ENCODE peak calls at places on chromosomes 16 and 17, in six cellular contexts. X is mesendoderm, Q is IMR-90, P is mesenchymal stem cell, W is H1, B is trophoblast cell. N is an unnamed sample.

GRCh38 chr17:7574176-7574953 is 5.1 kb upstream of the CD68 start:
- DNase-seq in W (no peak), Q (peak; percentile 28), P (no peak), B (no peak), X (no peak), N (no peak)

GRCh38 chr17:66831383-66832220 is 3.3 kb upstream of the CACNG5 start:
- DNase-seq in Q (no peak), W (no peak), P (no peak), B (no peak), X (no peak), N (no peak)

GRCh38 chr16:82598766-82599165 is 28.0 kb upstream of the CDH13 start:
- DNase-seq in X (peak; percentile 52), B (no peak), Q (no peak), P (no peak), W (no peak), N (no peak)

GRCh38 chr17:61411114-61411943 is 11.7 kb downstream of the TBX2 start:
- DNase-seq in P (peak; percentile 88), X (peak; percentile 80), W (peak; percentile 82), Q (peak; percentile 74), B (peak; percentile 62), N (peak; percentile 77)

GRCh38 chr16:14365200-14365851 is 264.7 kb downstream of the PARN start:
- DNase-seq in Q (no peak), X (no peak), P (no peak), B (peak; percentile 98), W (no peak), N (no peak)

GRCh38 chr17:7587831-7588230 is 2.1 kb downstream of the SOX15 start:
- DNase-seq in X (no peak), W (no peak), Q (no peak), P (peak; percentile 54), B (no peak), N (no peak)

GRCh38 chr17:64599187-64599676 is 62.9 kb downstream of the SMURF2 start:
- DNase-seq in W (no peak), B (peak; percentile 11), X (no peak), Q (no peak), P (no peak), N (no peak)

GRCh38 chr17:20266806-20267458 is 200.4 kb downstream of the LGALS9B start:
- DNase-seq in Q (peak; percentile 91), X (no peak), W (no peak), P (no peak), B (no peak), N (no peak)

GRCh38 chr17:27379863-27380533 is 76.2 kb upstream of the KSR1 start:
- DNase-seq in B (no peak), Q (peak; percentile 43), W (no peak), X (no peak), P (no peak), N (peak; percentile 63)

GRCh38 chr16:24070851-24071250 is 185.3 kb upstream of the CACNG3 start:
- DNase-seq in Q (peak; percentile 22), X (peak; percentile 90), W (peak; percentile 60), P (no peak), B (peak; percentile 65), N (peak; percentile 47)

GRCh38 chr17:67461876-67462275 is 84.8 kb downstream of the PITPNC1 start:
- DNase-seq in X (no peak), W (no peak), B (no peak), P (no peak), Q (no peak), N (no peak)

GRCh38 chr16:64910351-64910750 is 211.5 kb downstream of the CDH11 start:
- DNase-seq in X (peak; percentile 78), Q (peak; percentile 96), B (peak; percentile 1), W (no peak), P (peak; percentile 87), N (no peak)

GRCh38 chr16:81921873-81922584 is 89.2 kb downstream of the SDR42E1 start:
- DNase-seq in W (no peak), X (no peak), B (no peak), Q (no peak), P (no peak), N (no peak)

GRCh38 chr16:57761957-57762356 is 26.4 kb downstream of the KATNB1 start:
- DNase-seq in X (no peak), B (no peak), Q (no peak), P (no peak), W (no peak), N (no peak)
- H3K36me3 ChIP-seq in X (peaks cover 5% of the 10 kb centered on the region), B (peaks cover 57% of the 10 kb centered on the region), Q (peaks cover 61% of the 10 kb centered on the region), P (peaks cover 96% of the 10 kb centered on the region), W (no peaks in the 10 kb centered on the region), N (peaks cover 2% of the 10 kb centered on the region)

GRCh38 chr17:76900723-76901122 is 32.5 kb downstream of the MGAT5B start:
- DNase-seq in B (no peak), X (no peak), P (no peak), W (no peak), Q (no peak), N (no peak)
- H3K23ac ChIP-seq in B (peak overlapping the region; percentile 64), X (no peak overlapping the region), P (no peak overlapping the region), W (no peak overlapping the region), Q (no peak overlapping the region), N (no peak overlapping the region)

GRCh38 chr17:38705523-38705802 is 390 bp downstream of the MLLT6 start:
- DNase-seq in B (peak; percentile 29), P (no peak), X (no peak), W (no peak), Q (no peak), N (no peak)
- H3K9ac ChIP-seq in B (no peak overlapping the region), P (peak overlapping the region; percentile 81), X (peak overlapping the region; percentile 62), W (no peak overlapping the region), Q (peak overlapping the region; percentile 24), N (peak overlapping the region; percentile 73)

GRCh38 chr17:58091024-58091567 is 7.9 kb downstream of the DYNLL2 start:
- DNase-seq in P (no peak), Q (no peak), B (no peak), X (no peak), W (no peak), N (no peak)
- H3K36me3 ChIP-seq in P (peaks cover 47% of the 10 kb centered on the region), Q (peaks cover 56% of the 10 kb centered on the region), B (peaks cover 72% of the 10 kb centered on the region), X (peaks cover 12% of the 10 kb centered on the region), W (peaks cover 65% of the 10 kb centered on the region), N (peaks cover 64% of the 10 kb centered on the region)

DNA sequence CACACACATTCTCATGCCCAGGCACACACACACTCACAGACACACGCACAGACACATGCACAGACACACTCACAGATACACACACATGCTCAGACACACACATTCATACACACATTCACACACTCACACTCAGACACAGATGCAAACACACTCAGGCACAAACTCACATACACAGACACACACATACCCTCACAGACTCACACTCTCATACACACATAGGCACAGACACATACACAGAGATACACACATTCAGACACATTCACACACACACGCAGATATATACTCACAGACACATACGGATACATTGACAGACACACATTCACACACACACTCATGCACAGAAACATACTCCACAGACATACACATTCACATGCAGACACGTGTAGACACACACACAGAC is 89.6 kb downstream of the RBFOX3 start:
- DNase-seq in X (no peak), Q (no peak), B (no peak), W (no peak), P (no peak), N (no peak)
- H3K23ac ChIP-seq in X (no peak overlapping the region), Q (no peak overlapping the region), B (peak overlapping the region; percentile 11), W (no peak overlapping the region), P (no peak overlapping the region), N (no peak overlapping the region)

DNA sequence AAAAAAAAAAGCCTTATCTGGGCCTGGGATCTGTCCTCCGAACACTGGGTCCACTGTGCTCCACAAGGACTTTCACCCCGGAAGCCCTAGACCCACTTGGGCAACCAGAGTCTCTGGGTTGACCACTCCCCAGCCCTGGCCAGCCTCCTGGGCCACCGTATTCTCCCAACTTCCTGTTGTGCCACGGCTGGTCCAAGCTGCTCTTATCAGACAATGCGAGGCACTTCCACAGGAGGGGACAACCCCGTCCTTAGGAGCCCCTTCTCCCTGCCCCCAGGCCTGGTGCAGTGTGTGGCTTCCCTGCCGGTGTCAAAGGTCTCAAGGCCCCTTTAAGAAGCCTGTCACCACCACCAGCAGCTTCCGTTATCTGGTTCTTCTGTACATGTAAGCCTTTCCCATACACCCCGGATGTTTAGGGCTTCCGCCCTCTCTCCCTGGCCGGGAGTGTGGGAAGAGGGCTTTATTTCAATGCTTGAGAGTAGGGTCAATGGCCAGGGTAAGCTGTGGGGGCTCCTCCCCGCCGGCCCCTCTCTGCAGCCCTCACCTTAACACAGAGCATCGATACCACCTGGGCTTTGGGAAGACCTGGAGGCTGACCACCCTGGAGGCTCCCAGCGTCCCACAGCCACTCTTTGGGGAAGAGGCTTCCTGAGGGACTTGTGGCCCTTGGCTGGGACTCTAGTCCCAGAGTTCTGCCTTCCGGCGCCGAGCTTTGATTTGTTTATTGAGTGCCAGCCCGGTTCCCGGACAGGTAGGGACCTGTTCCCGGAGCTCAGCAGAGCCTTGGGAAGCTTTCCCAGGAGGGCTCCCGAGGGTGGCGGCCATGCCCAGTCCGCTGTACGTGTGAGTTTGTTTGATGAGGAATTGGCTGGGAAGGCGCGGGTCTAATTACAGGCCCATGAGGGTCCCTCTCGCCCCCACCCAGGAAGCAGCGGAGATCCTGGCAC is 313.1 kb downstream of the SEC14L1 start:
- DNase-seq in W (no peak), Q (no peak), B (no peak), X (peak; percentile 34), P (no peak), N (no peak)
- H3K9ac ChIP-seq in W (no peak overlapping the region), Q (no peak overlapping the region), B (no peak overlapping the region), X (peak overlapping the region; percentile 23), P (no peak overlapping the region), N (peak overlapping the region; percentile 61)

N was measured in neuronal stem cell.